ENCODE peak calls at places on chromosomes 11 and 22, in ten cellular contexts. R is heart left ventricle; N is vagina; Y is adrenal gland; G is left lung; P is CD8-positive, alpha-beta memory T cell; S is esophagus squamous epithelium; B is CD4-positive, alpha-beta memory T cell; T is OCI-LY7; Q is testis. H is an unnamed sample.

GRCh38 chr11:9624448-9624847 is 39.4 kb upstream of the SWAP70 start:
- DNase-seq in Q (no peak), P (no peak), N (no peak), T (no peak), Y (no peak), R (no peak), B (no peak), S (no peak), G (no peak), H (no peak)

GRCh38 chr22:24952837-24953293 is 349 bp downstream of the KIAA1671 start:
- DNase-seq in Y (peak; percentile 87), Q (peak; percentile 67), R (peak; percentile 33), S (no peak), P (no peak), T (no peak), B (no peak), N (no peak), G (peak; percentile 34), H (peak; percentile 86)

GRCh38 chr22:44634426-44635321 is 67.3 kb upstream of the PRR5 start:
- DNase-seq in Q (no peak), G (no peak), P (no peak), T (no peak), S (no peak), Y (no peak), N (no peak), B (no peak), R (no peak), H (no peak)

GRCh38 chr11:9060700-9061111 is 30.7 kb downstream of the SCUBE2 start:
- DNase-seq in N (no peak), Y (peak; percentile 10), G (no peak), R (no peak), T (peak; percentile 19), B (no peak), P (no peak), S (no peak), Q (no peak), H (no peak)

GRCh38 chr22:28407645-28408044 is 272.0 kb downstream of the TTC28 start:
- DNase-seq in R (no peak), S (no peak), B (no peak), N (no peak), P (no peak), G (no peak), Q (no peak), T (no peak), Y (no peak), H (no peak)

GRCh38 chr11:326842-327580 is 6.4 kb upstream of the IFITM3 start:
- DNase-seq in P (peak; percentile 86), N (no peak), Q (peak; percentile 89), B (peak; percentile 77), R (peak; percentile 90), S (no peak), G (peak; percentile 88), T (peak; percentile 81), Y (peak; percentile 92), H (peak; percentile 96)

GRCh38 chr11:44484211-44484610 is 81.3 kb upstream of the CD82 start:
- DNase-seq in B (no peak), N (no peak), S (no peak), Y (peak; percentile 21), T (peak; percentile 1), Q (peak; percentile 48), P (no peak), R (no peak), G (no peak), H (no peak)

GRCh38 chr11:129145276-129145675 is 46.8 kb downstream of the ARHGAP32 start:
- DNase-seq in Q (no peak), N (no peak), Y (no peak), P (no peak), B (no peak), R (no peak), S (no peak), G (no peak), T (no peak), H (no peak)

GRCh38 chr22:22342697-22343602 is 98.4 kb downstream of the VPREB1 start:
- DNase-seq in R (no peak), T (peak; percentile 83), B (peak; percentile 40), Y (peak; percentile 55), N (no peak), P (peak; percentile 69), S (no peak), Q (peak; percentile 81), G (peak; percentile 79), H (peak; percentile 86)

GRCh38 chr11:126989942-126990715 is 10.4 kb downstream of the KIRREL3 start:
- DNase-seq in B (peak; percentile 17), T (peak; percentile 57), R (peak; percentile 53), Y (peak; percentile 75), N (no peak), P (peak; percentile 52), S (no peak), Q (peak; percentile 85), G (peak; percentile 47), H (peak; percentile 85)

GRCh38 chr11:65868076-65868667 is 4.4 kb downstream of the EFEMP2 start:
- DNase-seq in S (no peak), R (no peak), B (peak; percentile 30), N (no peak), P (peak; percentile 57), G (no peak), Y (no peak), Q (peak; percentile 47), T (no peak), H (peak; percentile 65)

GRCh38 chr11:131841028-131841427 is 470.6 kb downstream of the NTM start:
- DNase-seq in P (no peak), Y (no peak), S (no peak), G (no peak), B (no peak), Q (no peak), R (no peak), N (no peak), T (no peak), H (no peak)

DNA sequence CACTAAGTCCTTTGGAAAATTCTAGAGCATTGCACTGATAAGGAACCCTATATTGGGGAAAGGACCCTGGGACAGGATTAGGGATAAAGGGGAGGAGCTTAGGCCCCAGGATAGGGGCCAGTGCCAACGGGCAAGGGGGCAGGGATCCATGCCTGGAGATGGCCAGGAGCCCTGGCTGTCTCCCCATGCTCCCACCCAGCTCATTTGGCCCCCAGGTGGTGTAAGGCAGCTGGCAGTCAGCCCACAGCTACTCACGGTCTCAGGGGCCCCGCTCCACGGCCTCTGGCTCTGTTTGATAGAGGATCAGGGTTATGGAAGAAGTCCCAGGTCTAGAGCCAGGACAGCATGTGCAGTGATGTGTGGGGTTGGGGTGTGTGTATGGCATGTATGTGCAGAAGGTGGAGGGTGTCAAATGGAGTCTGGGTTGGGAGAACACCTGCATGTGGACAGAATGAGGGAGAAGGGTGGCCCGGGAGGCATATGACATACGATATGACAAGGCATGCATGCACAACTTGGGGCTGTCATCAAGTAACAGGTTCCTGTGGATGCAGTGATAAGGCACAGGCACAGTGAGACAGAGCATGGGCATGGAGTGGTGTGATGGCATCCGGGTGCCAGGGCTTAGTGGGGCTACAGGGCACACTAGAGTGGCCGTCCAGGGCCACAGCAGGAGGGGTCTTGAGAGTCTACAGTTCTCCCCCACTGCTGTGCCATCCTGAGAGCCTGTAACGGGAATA is 18.4 kb upstream of the PDE2A start:
- DNase-seq in P (no peak), Y (no peak), B (no peak), Q (no peak), N (no peak), R (no peak), T (no peak), G (no peak), S (no peak), H (peak; percentile 60)
- H3K36me3 ChIP-seq in P (peaks cover 64% of the 10 kb centered on the region), Y (peaks cover 98% of the 10 kb centered on the region), B (peaks cover 89% of the 10 kb centered on the region), Q (no peaks in the 10 kb centered on the region), N (peaks cover 4% of the 10 kb centered on the region), R (peaks cover 100% of the 10 kb centered on the region), T (peaks cover 65% of the 10 kb centered on the region), G (peaks cover 100% of the 10 kb centered on the region), S (peaks cover 79% of the 10 kb centered on the region), H (peaks cover 73% of the 10 kb centered on the region)

GRCh38 chr22:17569971-17570511 is 6.7 kb downstream of the SLC25A18 start:
- DNase-seq in R (no peak), N (no peak), T (no peak), Q (peak; percentile 32), S (no peak), Y (peak; percentile 26), B (no peak), P (no peak), G (no peak), H (peak; percentile 82)

GRCh38 chr22:17562906-17563870 is at the start of gene SLC25A18:
- DNase-seq in R (peak; percentile 65), S (no peak), B (no peak), N (no peak), G (no peak), P (no peak), Y (peak; percentile 56), T (no peak), Q (peak; percentile 67), H (peak; percentile 78)

GRCh38 chr22:17565986-17566687 is 2.8 kb downstream of the SLC25A18 start:
- DNase-seq in T (no peak), S (no peak), R (no peak), Y (no peak), Q (no peak), G (no peak), N (no peak), B (no peak), P (no peak), H (no peak)

GRCh38 chr22:17563936-17564391 is 666 bp downstream of the SLC25A18 start:
- DNase-seq in N (no peak), Q (peak; percentile 77), Y (no peak), B (no peak), T (no peak), P (no peak), G (no peak), S (no peak), R (no peak), H (peak; percentile 25)

GRCh38 chr22:17566776-17567175 is 3.5 kb downstream of the SLC25A18 start:
- DNase-seq in Y (no peak), R (no peak), G (no peak), Q (no peak), P (no peak), N (no peak), S (no peak), B (no peak), T (no peak), H (peak; percentile 22)
- H3K27ac ChIP-seq in Y (no peak overlapping the region), R (peak overlapping the region; percentile 15), G (no peak overlapping the region), Q (no peak overlapping the region), P (no peak overlapping the region), N (no peak overlapping the region), S (no peak overlapping the region), B (no peak overlapping the region), T (no peak overlapping the region), H (no peak overlapping the region)

DNA sequence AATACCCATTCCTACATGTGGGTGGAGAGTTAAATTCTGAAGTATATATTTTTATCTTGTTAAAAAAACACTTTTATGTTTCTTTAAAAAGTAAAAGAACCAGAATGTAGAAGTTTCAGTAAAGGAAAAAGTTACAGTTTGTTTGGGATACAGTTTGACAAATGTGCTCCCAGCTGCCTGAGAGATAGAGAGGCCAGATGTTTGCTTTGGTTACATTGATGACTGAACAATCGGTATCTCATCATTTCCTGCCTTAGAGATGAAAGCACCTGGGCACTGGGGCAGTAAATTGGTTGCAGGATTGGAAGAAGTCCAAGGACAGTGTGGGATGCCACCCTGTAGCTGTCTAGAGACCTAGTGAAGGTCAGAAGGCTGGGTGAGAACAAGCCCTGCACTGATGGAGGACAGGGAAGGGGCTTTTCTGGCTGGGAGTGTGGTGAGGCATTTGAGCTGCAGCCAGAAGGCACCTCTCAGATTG is 16.6 kb downstream of the MED15 start:
- DNase-seq in T (peak; percentile 8), Y (no peak), R (no peak), G (no peak), N (no peak), Q (peak; percentile 49), P (peak; percentile 49), B (peak; percentile 42), S (no peak), H (no peak)
- H3K36me3 ChIP-seq in T (peaks cover 68% of the 10 kb centered on the region), Y (peaks cover 21% of the 10 kb centered on the region), R (peaks cover 49% of the 10 kb centered on the region), G (peaks cover 59% of the 10 kb centered on the region), N (no peaks in the 10 kb centered on the region), Q (no peaks in the 10 kb centered on the region), P (peaks cover 32% of the 10 kb centered on the region), B (peaks cover 25% of the 10 kb centered on the region), S (peaks cover 11% of the 10 kb centered on the region), H (no peaks in the 10 kb centered on the region)

GRCh38 chr22:17407643-17408042 is 38.4 kb downstream of the CECR2 start:
- DNase-seq in Q (no peak), S (no peak), G (no peak), P (no peak), Y (no peak), R (no peak), T (no peak), N (no peak), B (no peak), H (no peak)
- H3K27ac ChIP-seq in Q (no peak overlapping the region), S (no peak overlapping the region), G (peak overlapping the region; percentile 73), P (no peak overlapping the region), Y (no peak overlapping the region), R (no peak overlapping the region), T (no peak overlapping the region), N (no peak overlapping the region), B (no peak overlapping the region), H (no peak overlapping the region)

H was measured in kidney.